ENCODE peak calls at places on chromosomes 11 and 22, in five cellular contexts. N is NCI-H1092 treated with DMSO at 0.1 percent for 48 hours; H is stimulated activated CD4-positive, alpha-beta T cell treated with anti-CD3 and anti-CD28 coated beads, Interleukin-4, amount 100 ng/mL, for 4 hours; Y is nephron progenitor cell; P is brain microvascular endothelial cell. D is an unnamed sample.

GRCh38 chr11:113874920-113875413 is 405 bp downstream of the USP28 start:
- DNase-seq in P (peak; percentile 6), N (peak; percentile 44), Y (no peak), H (peak; percentile 32), D (no peak)

GRCh38 chr11:19767691-19768151 is 55.1 kb downstream of the NAV2 start:
- DNase-seq in P (no peak), Y (no peak), H (no peak), N (no peak), D (no peak)

GRCh38 chr22:39238561-39238960 is 6.2 kb downstream of the PDGFB start:
- DNase-seq in P (no peak), H (no peak), Y (no peak), N (no peak), D (no peak)

GRCh38 chr11:7251836-7252682 is at the start of gene SYT9:
- DNase-seq in Y (peak; percentile 87), N (no peak), P (peak; percentile 2), H (no peak), D (peak; percentile 1)

GRCh38 chr11:120714448-120714847 is 202.9 kb downstream of the GRIK4 start:
- DNase-seq in P (no peak), Y (no peak), H (no peak), N (no peak), D (no peak)

GRCh38 chr11:45021001-45021400 is 70.3 kb upstream of the TP53I11 start:
- DNase-seq in N (no peak), H (no peak), Y (no peak), P (no peak), D (peak; percentile 30)

GRCh38 chr11:68314886-68315580 is 2.6 kb downstream of the LRP5 start:
- DNase-seq in P (peak; percentile 21), Y (no peak), N (no peak), H (no peak), D (peak; percentile 38)

GRCh38 chr11:15720460-15720859 is 605.7 kb downstream of the INSC start:
- DNase-seq in P (peak; percentile 20), Y (no peak), H (no peak), N (no peak), D (peak; percentile 25)

D was measured in fibroblast of lung.